ENCODE peak calls at places on chromosomes 11 and 22, in ten cellular contexts. F is IMR-90, O is suprapubic skin, H is ovary, M is body of pancreas, T is uterus, B is NB4, X is A549, C is breast epithelium, V is Peyer's patch. W is an unnamed sample.

GRCh38 chr11:126111458-126112116 is 48.9 kb upstream of the CDON start:
- DNase-seq in X (no peak), M (no peak), T (no peak), V (no peak), B (no peak), H (no peak), F (no peak), O (no peak), C (no peak), W (no peak)

GRCh38 chr11:63558459-63559157 is 4.6 kb downstream of the PLAAT2 start:
- DNase-seq in H (no peak), C (peak; percentile 50), B (no peak), T (no peak), M (no peak), X (no peak), F (no peak), O (no peak), V (no peak), W (no peak)

GRCh38 chr11:5624489-5625278 is at the start of gene TRIM34:
- DNase-seq in X (peak; percentile 45), C (peak; percentile 61), F (peak; percentile 62), V (peak; percentile 67), T (peak; percentile 62), M (peak; percentile 58), B (peak; percentile 80), H (peak; percentile 54), O (no peak), W (no peak)

GRCh38 chr11:27276141-27276540 is 86.9 kb downstream of the CCDC34 start:
- DNase-seq in V (no peak), T (no peak), H (no peak), B (no peak), F (no peak), C (no peak), O (no peak), M (no peak), X (no peak), W (no peak)

GRCh38 chr22:39545310-39546063 is 12.9 kb upstream of the RPS19BP1 start:
- DNase-seq in T (no peak), B (peak; percentile 66), M (peak; percentile 59), X (no peak), C (no peak), F (no peak), O (no peak), H (no peak), V (peak; percentile 74), W (no peak)

GRCh38 chr11:129895126-129896041 is at the start of gene NFRKB:
- DNase-seq in T (peak; percentile 83), C (peak; percentile 69), X (peak; percentile 58), F (peak; percentile 58), O (peak; percentile 86), M (peak; percentile 88), V (peak; percentile 94), B (peak; percentile 86), H (peak; percentile 80), W (peak; percentile 91)

GRCh38 chr11:65021509-65021908 is 5.7 kb upstream of the SNX15 start:
- DNase-seq in V (no peak), B (no peak), O (no peak), M (no peak), T (no peak), X (no peak), H (no peak), F (no peak), C (no peak), W (no peak)

GRCh38 chr11:6320411-6321207 is at the start of gene CAVIN3:
- DNase-seq in F (peak; percentile 85), V (peak; percentile 67), T (peak; percentile 89), M (peak; percentile 74), X (peak; percentile 51), O (peak; percentile 92), B (peak; percentile 15), C (peak; percentile 69), H (peak; percentile 88), W (peak; percentile 59)

GRCh38 chr11:79100093-79100704 is 340.6 kb downstream of the TENM4 start:
- DNase-seq in M (peak; percentile 47), T (no peak), H (no peak), X (peak; percentile 70), V (no peak), C (no peak), B (peak; percentile 63), F (peak; percentile 55), O (no peak), W (peak; percentile 48)

GRCh38 chr11:65186701-65187100 is 5.0 kb downstream of the CAPN1 start:
- DNase-seq in H (no peak), V (no peak), O (peak; percentile 49), X (no peak), B (no peak), M (no peak), T (no peak), C (no peak), F (no peak), W (peak; percentile 32)

GRCh38 chr11:46333129-46333947 is 13.9 kb upstream of the DGKZ start:
- DNase-seq in B (no peak), X (no peak), V (no peak), F (no peak), H (no peak), M (no peak), T (no peak), O (no peak), C (no peak), W (no peak)

DNA sequence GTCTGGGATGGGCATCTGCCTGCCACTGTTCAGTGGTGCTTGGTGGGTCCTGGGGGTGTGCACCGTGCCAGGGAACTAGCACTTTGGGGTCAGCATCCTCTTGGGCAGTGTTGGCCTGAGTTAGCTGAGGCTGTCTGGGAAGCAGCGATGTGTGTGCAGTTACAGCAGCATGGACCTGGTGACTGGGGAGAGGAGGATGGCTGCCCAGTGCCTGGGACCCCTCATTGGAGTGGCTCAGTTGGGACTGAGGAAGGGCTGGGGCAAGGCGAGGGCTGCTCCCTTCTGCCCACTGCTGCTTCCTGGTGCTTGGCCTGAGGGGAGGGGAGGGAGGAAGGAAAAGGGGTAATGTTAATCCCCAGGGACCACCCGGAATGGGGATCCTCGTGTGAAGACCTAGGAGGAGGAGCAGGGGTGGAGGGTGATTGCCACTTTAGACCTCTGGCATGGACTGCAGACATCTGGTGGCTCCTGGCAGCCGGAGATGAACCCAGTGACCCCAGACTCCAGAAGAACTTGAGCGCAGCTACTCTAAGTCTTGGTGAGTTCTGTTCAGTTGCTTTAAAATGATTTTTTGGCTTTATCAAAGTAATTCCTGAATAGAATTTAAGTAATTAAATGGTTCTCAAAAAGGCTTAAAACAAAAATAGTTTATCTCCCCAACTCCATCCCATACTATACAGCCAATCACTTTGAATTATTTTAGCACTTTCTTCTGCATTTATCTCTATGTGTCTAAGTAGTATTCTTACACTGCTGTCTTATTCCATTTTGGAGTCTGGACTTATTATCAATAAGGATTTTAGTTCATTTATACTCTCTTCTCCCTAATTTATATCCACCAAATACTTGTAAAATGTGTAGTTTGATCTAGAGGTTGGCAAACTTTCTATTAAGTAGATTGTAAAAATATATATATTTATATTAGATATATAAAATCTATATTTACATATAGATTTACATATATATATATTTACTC is 15.4 kb upstream of the TMEM191C start:
- DNase-seq in X (no peak), T (peak; percentile 8), B (no peak), O (peak; percentile 55), C (no peak), H (no peak), F (no peak), V (no peak), M (no peak), W (peak; percentile 27)
- TF ChIP-seq POLR2A in X (no peak), T (no peak), B (no peak), O (no peak), C (no peak), H (no peak), F (no peak), V (no peak), M (no peak), W (no peak)

GRCh38 chr11:19800162-19800561 is 87.5 kb downstream of the NAV2 start:
- DNase-seq in X (no peak), F (no peak), T (no peak), V (no peak), H (no peak), B (no peak), C (no peak), M (no peak), O (no peak), W (no peak)
- TF ChIP-seq CTCF in X (peak; percentile 11), F (peak; percentile 35), T (no peak), V (peak; percentile 19), H (no peak), B (peak; percentile 21), C (no peak), M (no peak), O (no peak), W (peak; percentile 32)

GRCh38 chr22:22520667-22521602 is 865 bp upstream of the ZNF280A start:
- DNase-seq in C (no peak), O (no peak), F (peak; percentile 19), M (no peak), T (no peak), X (no peak), H (no peak), V (no peak), B (no peak), W (no peak)

GRCh38 chr22:22521631-22522030 is 1.6 kb upstream of the ZNF280A start:
- DNase-seq in C (no peak), F (no peak), M (no peak), X (no peak), T (no peak), H (no peak), B (no peak), O (no peak), V (no peak), W (no peak)

GRCh38 chr22:22516992-22517391 is 3.1 kb downstream of the ZNF280A start:
- DNase-seq in H (no peak), B (no peak), T (no peak), V (no peak), C (no peak), O (no peak), X (no peak), F (no peak), M (no peak), W (no peak)

GRCh38 chr22:22519591-22519990 is 479 bp downstream of the ZNF280A start:
- DNase-seq in O (no peak), F (no peak), X (peak; percentile 25), C (no peak), T (no peak), B (no peak), V (no peak), M (no peak), H (no peak), W (no peak)

DNA sequence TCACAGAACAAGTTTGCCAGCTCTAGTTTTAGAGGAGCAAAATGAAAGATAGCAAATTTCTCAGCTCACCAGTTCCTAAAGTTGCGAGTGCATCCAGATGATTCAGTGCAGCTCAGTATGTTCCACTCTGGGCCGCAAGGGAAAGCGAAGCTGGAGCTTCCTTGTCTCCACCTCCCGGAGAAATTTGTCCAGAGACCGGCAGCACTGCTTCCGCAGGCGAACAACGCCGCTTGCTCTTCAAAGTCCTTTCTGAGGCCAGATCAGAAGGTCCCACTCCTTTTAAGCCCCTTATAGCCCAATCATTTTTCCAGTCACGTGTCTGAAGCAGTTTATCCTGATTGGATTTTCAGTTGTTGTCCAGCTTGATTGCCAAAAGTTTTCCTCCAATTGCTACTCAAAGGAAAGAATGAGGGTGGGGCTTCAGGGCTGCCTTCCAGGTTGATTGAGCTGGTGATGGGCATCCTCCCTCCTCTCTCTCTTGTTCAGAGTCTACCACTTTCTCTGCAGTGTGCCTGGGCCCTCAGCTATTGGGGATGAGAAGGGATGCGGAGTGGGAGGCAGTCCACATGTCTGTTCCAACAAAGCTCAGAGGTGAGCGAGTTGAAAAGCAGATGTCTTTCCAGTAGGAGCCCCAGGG is at the start of gene ZNF280A:
- DNase-seq in T (no peak), V (no peak), B (no peak), F (no peak), H (no peak), C (no peak), M (no peak), O (no peak), X (peak; percentile 87), W (no peak)
- TF ChIP-seq POLR2A in T (no peak), V (no peak), B (no peak), F (no peak), H (no peak), C (no peak), M (no peak), O (no peak), X (peak; percentile 83), W (no peak)

GRCh38 chr22:19800761-19801244 is 40.2 kb downstream of the TBX1 start:
- DNase-seq in F (peak; percentile 25), B (peak; percentile 35), X (peak; percentile 39), C (no peak), H (no peak), T (no peak), O (no peak), M (no peak), V (no peak), W (no peak)
- TF ChIP-seq CTCF in F (peak; percentile 43), B (peak; percentile 33), X (no peak), C (no peak), H (no peak), T (peak; percentile 8), O (no peak), M (no peak), V (no peak), W (peak; percentile 19)

W was measured in right lobe of liver.